ENCODE peak calls at places on chromosome 12, in eight cellular contexts. T is heart left ventricle, E is pancreas, I is suprapubic skin, U is stomach, Y is neural progenitor cell, K is lower lobe of right lung, N is GM23248. W is an unnamed sample. For H3K4me1, the result is how much of the 10 kb centered on the place peaks cover.

GRCh38 chr12:107287436-107288413 is 194.4 kb upstream of the CRY1 start:
- DNase-seq in E (no peak), N (peak), U (no peak), T (no peak), Y (no peak), K (no peak), I (no peak), W (no peak)

GRCh38 chr12:9509464-9510166 is 98.1 kb downstream of the KLRB1 start:
- DNase-seq in I (no peak), E (no peak), U (no peak), Y (no peak), T (no peak), N (peak), K (no peak), W (peak)

GRCh38 chr12:24533953-24534352 is 414.9 kb downstream of the BCAT1 start:
- DNase-seq in U (no peak), Y (no peak), N (no peak), E (no peak), I (no peak), T (no peak), K (no peak), W (no peak)

GRCh38 chr12:49121047-49121696 is 10.0 kb downstream of the TUBA1B start:
- DNase-seq in U (peak), Y (peak), N (peak), E (peak), I (no peak), T (peak), K (no peak), W (no peak)

GRCh38 chr12:62605972-62606371 is 139.3 kb downstream of the MON2 start:
- DNase-seq in E (no peak), Y (peak), N (peak), I (no peak), U (no peak), T (no peak), K (no peak), W (no peak)

GRCh38 chr12:68272732-68273131 is 19.3 kb upstream of the IL22 start:
- DNase-seq in I (no peak), Y (no peak), U (no peak), T (no peak), E (no peak), K (no peak), N (no peak), W (no peak)

GRCh38 chr12:106329231-106329985 is 26.9 kb downstream of the TCP11L2 start:
- DNase-seq in K (no peak), E (no peak), T (no peak), I (no peak), N (peak), U (no peak), Y (no peak), W (no peak)

GRCh38 chr12:52310622-52311281 is 10.4 kb downstream of the KRT83 start:
- DNase-seq in N (peak), K (no peak), T (no peak), U (no peak), E (no peak), I (peak), Y (no peak), W (no peak)

GRCh38 chr12:64824500-64825142 is at the start of gene TBC1D30:
- DNase-seq in E (no peak), K (peak), U (no peak), Y (peak), I (no peak), N (peak), T (peak), W (no peak)

GRCh38 chr12:50979369-50980052 is 27.2 kb downstream of the HIGD1C start:
- DNase-seq in T (no peak), K (no peak), E (no peak), N (no peak), U (no peak), I (no peak), Y (no peak), W (no peak)

DNA sequence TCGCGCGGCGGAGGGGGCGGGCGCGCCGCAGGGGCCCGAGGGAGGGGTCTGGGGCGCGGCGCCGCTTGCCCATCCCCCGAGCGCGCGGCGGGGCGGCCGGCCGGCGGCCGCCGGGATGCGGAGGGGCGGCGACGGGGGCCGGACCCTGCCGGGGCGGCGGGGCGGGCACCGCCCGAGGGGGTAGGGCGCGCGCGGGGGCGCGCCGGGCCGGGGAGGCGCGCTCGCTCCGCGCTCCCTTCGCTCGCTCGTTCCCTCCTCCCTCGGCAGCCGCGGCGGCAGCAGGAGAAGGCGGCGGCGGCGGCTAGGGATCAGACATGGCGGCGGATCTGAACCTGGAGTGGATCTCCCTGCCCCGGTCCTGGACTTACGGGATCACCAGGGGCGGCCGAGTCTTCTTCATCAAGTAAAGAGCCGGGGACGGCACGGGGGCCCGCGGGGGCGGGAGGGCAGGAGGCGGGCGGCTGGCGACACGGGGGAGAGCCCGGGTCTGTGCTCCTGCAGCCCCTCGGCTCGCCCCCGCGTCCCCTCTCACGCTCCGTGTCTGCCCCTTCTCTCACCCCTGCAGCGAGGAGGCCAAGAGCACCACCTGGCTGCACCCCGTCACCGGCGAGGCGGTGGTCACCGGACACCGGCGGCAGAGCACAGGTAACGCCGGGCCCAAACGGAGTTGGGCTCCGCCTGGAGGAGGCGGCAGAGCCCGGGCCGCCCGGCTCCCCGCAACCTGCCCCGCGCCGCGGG is at the start of gene PLEKHA5:
- DNase-seq in T (peak), N (peak), K (peak), Y (peak), I (peak), U (peak), E (peak), W (peak)
- H3K27ac ChIP-seq in T (peak), N (peak), K (peak), Y (peak), I (peak), U (peak), E (peak), W (peak)

DNA sequence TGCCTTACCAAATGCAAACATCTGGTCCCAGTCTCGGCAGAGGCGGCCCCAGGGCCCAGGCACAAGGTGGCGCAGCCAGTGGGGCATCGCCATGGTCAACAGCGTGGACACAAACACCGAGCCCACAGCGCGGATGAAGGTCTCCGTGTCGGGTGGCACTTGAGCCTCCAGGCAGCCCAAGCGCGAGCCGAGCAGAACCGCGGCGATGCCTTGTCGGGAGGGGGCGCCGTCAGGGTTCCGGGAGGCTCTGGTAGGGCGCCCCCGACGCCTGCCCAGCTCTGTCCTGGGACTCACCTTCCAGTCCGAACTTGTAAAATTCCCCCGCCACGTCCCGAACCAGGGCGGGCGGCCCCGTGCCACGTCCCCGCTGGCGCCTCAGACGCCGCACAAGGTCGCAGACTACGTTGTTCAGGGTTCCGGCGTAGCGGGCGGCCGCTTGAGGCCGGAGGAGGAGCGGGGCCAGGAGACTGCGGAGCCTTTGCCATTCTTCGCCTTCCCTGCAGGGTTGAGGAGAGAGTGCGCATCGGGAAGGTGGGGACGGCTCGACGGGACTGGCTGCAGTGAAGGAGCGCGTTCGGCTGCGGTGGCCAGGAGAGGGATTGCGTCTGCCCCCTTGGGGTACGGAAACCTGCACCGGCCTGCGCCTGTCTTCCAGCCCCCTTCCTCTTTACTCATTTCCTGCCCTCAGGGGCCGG is 1.7 kb downstream of the CYP27B1 start:
- DNase-seq in N (peak), I (no peak), K (peak), Y (peak), E (no peak), U (peak), T (no peak), W (peak)
- H3K4me3 ChIP-seq in N (peak), I (peak), K (peak), Y (peak), E (peak), U (peak), T (peak), W (peak)

GRCh38 chr12:93780115-93780641 is 103.0 kb downstream of the CRADD start:
- DNase-seq in Y (no peak), K (no peak), N (peak), I (no peak), T (no peak), U (no peak), E (no peak), W (no peak)
- H3K4me1 ChIP-seq in Y (under half), K (half or more), N (half or more), I (half or more), T (under half), U (half or more), E (under half), W (under half)

GRCh38 chr12:20631711-20632110 is 63.4 kb upstream of the SLCO1C1 start:
- DNase-seq in T (no peak), E (no peak), K (no peak), I (no peak), Y (no peak), U (no peak), N (peak), W (no peak)
- H3K27ac ChIP-seq in T (no peak), E (no peak), K (no peak), I (no peak), Y (no peak), U (no peak), N (no peak), W (no peak)

DNA sequence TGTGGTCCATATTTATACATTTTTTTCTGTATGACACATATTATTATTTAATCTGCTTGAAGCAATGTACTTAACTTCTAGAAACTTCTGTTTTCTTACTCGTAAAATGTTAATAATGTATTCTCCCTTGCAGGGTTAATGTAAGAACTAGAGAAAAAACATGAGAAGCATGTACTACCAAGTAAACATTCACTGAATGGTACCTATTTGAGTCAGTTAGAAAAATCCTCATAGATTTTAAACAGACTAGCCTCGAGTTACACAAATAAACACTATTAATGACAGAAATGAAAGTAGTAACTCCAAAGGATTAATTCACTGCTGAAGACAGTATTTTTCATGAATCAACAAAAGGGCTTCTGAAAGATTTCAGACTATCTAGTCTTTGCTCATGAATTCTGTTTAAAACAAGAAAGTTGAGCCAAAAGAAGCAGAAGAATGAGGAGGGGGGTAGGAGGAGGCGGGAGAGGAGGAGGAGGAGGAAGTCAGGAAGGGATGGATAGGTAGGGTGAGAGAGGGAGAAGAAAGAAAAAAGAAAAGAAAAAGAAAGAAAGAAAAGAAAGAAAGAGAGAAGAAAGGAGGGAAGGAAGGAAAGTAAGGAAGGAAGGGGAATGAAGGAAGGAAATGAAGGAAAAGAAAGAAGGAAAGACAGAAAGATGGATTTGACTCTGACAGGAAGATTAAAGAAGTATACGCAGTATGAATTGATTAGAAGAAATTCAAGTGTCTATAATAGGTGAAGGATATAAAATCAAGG is 68.2 kb upstream of the CCDC91 start:
- DNase-seq in Y (no peak), T (no peak), K (no peak), E (no peak), N (no peak), U (no peak), I (no peak), W (no peak)
- H3K4me3 ChIP-seq in Y (no peak), T (no peak), K (no peak), E (no peak), N (no peak), U (no peak), I (no peak), W (no peak)

DNA sequence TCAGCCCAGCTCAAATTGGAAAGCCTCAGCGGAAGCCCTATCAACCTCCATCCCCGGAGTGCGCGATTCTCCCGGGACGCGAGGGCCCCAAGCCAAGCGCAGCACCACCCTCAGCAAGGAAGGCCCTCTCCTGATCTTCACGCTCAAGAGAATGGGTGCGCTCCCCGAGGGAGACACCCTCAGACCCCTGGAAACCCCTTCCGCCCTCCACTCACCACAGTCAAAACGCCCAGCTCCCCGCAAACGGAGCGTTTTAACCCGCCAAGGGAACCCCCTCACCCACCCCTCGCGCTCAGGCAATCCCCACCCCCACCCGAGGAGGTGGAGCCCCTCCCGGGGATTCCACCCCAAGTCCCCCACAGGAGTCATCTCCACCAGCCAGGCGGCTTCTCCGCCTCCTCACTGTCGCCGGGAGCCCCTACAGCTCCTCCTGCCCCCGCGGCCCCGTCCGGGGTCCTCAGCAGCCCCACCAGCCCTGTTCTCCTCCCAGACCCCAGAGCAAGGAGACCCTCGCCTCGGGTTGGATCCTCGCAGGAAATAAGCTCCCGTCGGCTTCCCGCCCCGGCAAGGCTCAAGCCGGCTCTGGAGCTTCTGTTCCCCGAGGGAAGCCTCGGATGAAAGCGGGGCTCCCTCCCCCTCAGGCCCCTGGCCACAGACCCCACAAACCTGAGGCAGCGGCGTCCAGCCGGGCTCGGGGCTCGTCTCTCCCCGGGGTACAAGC is 507 bp downstream of the BAZ2A start:
- DNase-seq in T (peak), I (peak), U (no peak), N (peak), K (peak), E (no peak), Y (peak), W (peak)
- H3K4me1 ChIP-seq in T (under half), I (half or more), U (half or more), N (half or more), K (half or more), E (under half), Y (under half), W (under half)

GRCh38 chr12:7108042-7108927 is 729 bp downstream of the C1RL start:
- DNase-seq in I (peak), K (peak), N (peak), E (peak), T (peak), Y (peak), U (peak), W (peak)
- H3K27ac ChIP-seq in I (peak), K (peak), N (peak), E (peak), T (peak), Y (no peak), U (peak), W (peak)

GRCh38 chr12:1616233-1617066 is 12.6 kb upstream of the WNT5B start:
- DNase-seq in E (no peak), I (no peak), N (no peak), T (no peak), U (no peak), K (peak), Y (no peak), W (peak)
- H3K4me3 ChIP-seq in E (no peak), I (peak), N (no peak), T (no peak), U (no peak), K (peak), Y (no peak), W (peak)

DNA sequence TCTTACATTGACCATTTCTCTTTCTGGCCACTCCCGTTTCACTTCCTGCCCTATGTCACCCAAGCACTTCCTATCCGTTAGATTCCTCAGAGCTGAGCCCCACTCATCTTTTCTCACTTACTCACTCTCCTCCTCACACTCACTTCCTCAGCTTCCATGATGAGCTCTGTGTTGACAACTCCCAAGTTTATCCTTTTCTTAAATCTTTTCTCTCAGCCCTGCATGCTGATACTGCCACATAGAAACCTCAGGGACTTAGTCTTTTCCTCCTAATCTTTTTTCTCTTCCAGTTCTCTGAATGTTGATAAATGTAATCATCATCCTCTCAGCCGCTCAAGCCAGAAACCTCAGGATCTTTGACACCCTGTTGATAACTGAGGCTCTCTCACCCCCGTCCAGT is 99.6 kb downstream of the ANO6 start:
- DNase-seq in U (no peak), I (no peak), N (peak), T (no peak), K (no peak), Y (no peak), E (no peak), W (no peak)
- H3K4me1 ChIP-seq in U (under half), I (under half), N (under half), T (under half), K (under half), Y (under half), E (under half), W (under half)

DNA sequence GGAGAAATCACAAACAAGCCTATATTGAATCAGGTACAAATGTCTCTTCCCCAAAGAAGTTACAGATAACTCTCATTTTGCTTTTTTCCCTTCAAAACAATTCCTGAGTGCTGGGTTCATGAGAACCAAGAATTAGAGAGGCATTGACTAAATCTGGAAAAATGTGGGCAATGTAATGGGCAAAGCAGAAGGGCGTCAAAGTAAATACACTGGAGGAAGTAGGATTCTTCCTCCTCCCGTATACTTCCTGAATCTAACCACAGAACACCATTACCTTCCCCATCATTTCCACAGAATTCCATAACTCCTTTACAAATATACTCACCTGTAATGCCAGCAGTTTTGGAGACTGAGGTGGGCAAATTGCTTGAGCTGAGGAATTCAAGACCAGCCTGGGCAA is 3.0 kb upstream of the RBMS2 start:
- DNase-seq in T (no peak), E (no peak), U (no peak), K (no peak), N (peak), I (no peak), Y (no peak), W (no peak)
- H3K27ac ChIP-seq in T (no peak), E (no peak), U (no peak), K (peak), N (peak), I (no peak), Y (no peak), W (no peak)

W was measured in breast epithelium.